ENCODE peak calls at places on chromosomes 2 and 18, in six cellular contexts. O is left kidney; R is activated CD8-positive, alpha-beta memory T cell treated with anti-CD3 and anti-CD28 coated beads, Interleukin-2, amount 50 U/mL, for 4 hours; P is HepG2; N is T follicular helper cell; W is activated T-helper 9 cell treated with anti-CD3 and anti-CD28 coated beads, Interleukin-2, amount 50 U/mL, for 16 hours. C is an unnamed sample.

GRCh38 chr2:211086049-211086448 is 529.6 kb downstream of the CPS1 start:
- DNase-seq in N (no peak), P (no peak), R (no peak), O (no peak), W (no peak), C (no peak)

GRCh38 chr2:219290381-219291171 is 11.4 kb downstream of the DNAJB2 start:
- DNase-seq in W (no peak), R (peak), O (no peak), P (no peak), N (no peak), C (no peak)

GRCh38 chr2:23649285-23649684 is 264.3 kb downstream of the KLHL29 start:
- DNase-seq in O (peak), N (no peak), P (no peak), W (no peak), R (no peak), C (peak)

GRCh38 chr18:12657048-12657848 is 659 bp downstream of the SPIRE1 start:
- DNase-seq in P (no peak), R (peak), N (no peak), W (peak), O (peak), C (peak)

GRCh38 chr2:21317131-21317530 is 193.4 kb downstream of the TDRD15 start:
- DNase-seq in N (no peak), W (no peak), R (no peak), O (peak), P (peak), C (no peak)

GRCh38 chr18:48801728-48802542 is 148.8 kb downstream of the SMAD7 start:
- DNase-seq in N (no peak), R (peak), O (no peak), W (no peak), P (no peak), C (no peak)

GRCh38 chr2:23631391-23631790 is 246.4 kb downstream of the KLHL29 start:
- DNase-seq in O (no peak), N (no peak), R (no peak), W (no peak), P (no peak), C (no peak)

GRCh38 chr2:47422560-47422959 is 19.6 kb downstream of the MSH2 start:
- DNase-seq in N (no peak), W (no peak), P (no peak), O (no peak), R (no peak), C (no peak)

GRCh38 chr2:109410021-109410815 is 203.5 kb downstream of the SEPTIN10 start:
- DNase-seq in O (peak), R (no peak), P (no peak), N (no peak), W (no peak), C (no peak)

GRCh38 chr2:65382776-65383357 is 49.5 kb downstream of the SPRED2 start:
- DNase-seq in O (peak), W (peak), R (peak), P (peak), N (peak), C (peak)

GRCh38 chr2:96174251-96175144 is 29.3 kb upstream of the DUSP2 start:
- DNase-seq in P (peak), N (peak), W (peak), R (peak), O (peak), C (peak)

GRCh38 chr2:24761866-24762265 is 31.3 kb downstream of the PTRHD1 start:
- DNase-seq in R (no peak), W (no peak), O (no peak), N (no peak), P (no peak), C (no peak)

GRCh38 chr2:15042824-15043223 is 410.3 kb downstream of the LRATD1 start:
- DNase-seq in R (no peak), N (no peak), P (no peak), W (no peak), O (no peak), C (no peak)

GRCh38 chr18:54090856-54091255 is 133.6 kb downstream of the MBD2 start:
- DNase-seq in O (no peak), P (no peak), R (no peak), W (no peak), N (no peak), C (no peak)

GRCh38 chr2:61218817-61219170 is 56.8 kb downstream of the C2orf74 start:
- DNase-seq in O (no peak), P (no peak), R (no peak), W (no peak), N (no peak), C (no peak)

GRCh38 chr2:29108225-29108624 is 7.0 kb upstream of the CLIP4 start:
- DNase-seq in N (no peak), R (no peak), O (no peak), W (no peak), P (peak), C (no peak)

GRCh38 chr18:24293254-24293653 is 104.4 kb downstream of the OSBPL1A start:
- DNase-seq in O (no peak), P (no peak), N (no peak), W (no peak), R (no peak), C (no peak)

GRCh38 chr18:57748770-57749603 is 54.1 kb downstream of the ATP8B1 start:
- DNase-seq in P (peak), W (no peak), O (no peak), N (no peak), R (no peak), C (no peak)

C was measured in Right ventricle myocardium inferior.